ENCODE peak calls at places on chromosomes 7 and 10, in four cellular contexts. One of them, this sample, is unnamed.

GRCh38 chr7:135877799-135878198 is 99.4 kb downstream of the MTPN start:
- DNase-seq in brain microvascular endothelial cell: peak; percentile 46
- DNase-seq in lower lobe of right lung: no peak
- DNase-seq in PC-9: peak; percentile 84
- DNase-seq in this sample: no peak

GRCh38 chr7:91569702-91570457 is 305.6 kb downstream of the FZD1 start:
- DNase-seq in brain microvascular endothelial cell: no peak
- DNase-seq in lower lobe of right lung: no peak
- DNase-seq in PC-9: no peak
- DNase-seq in this sample: no peak

GRCh38 chr7:106542550-106543220 is 118.3 kb downstream of the CCDC71L start:
- DNase-seq in brain microvascular endothelial cell: peak; percentile 85
- DNase-seq in lower lobe of right lung: no peak
- DNase-seq in PC-9: peak; percentile 70
- DNase-seq in this sample: peak; percentile 42

GRCh38 chr7:47191316-47191715 is 390.6 kb downstream of the TNS3 start:
- DNase-seq in brain microvascular endothelial cell: no peak
- DNase-seq in lower lobe of right lung: no peak
- DNase-seq in PC-9: no peak
- DNase-seq in this sample: no peak

GRCh38 chr10:84522612-84523462 is 194.4 kb downstream of the CCSER2 start:
- DNase-seq in brain microvascular endothelial cell: no peak
- DNase-seq in lower lobe of right lung: no peak
- DNase-seq in PC-9: no peak
- DNase-seq in this sample: no peak

GRCh38 chr10:4043897-4044296 is 258.9 kb upstream of the KLF6 start:
- DNase-seq in brain microvascular endothelial cell: no peak
- DNase-seq in lower lobe of right lung: no peak
- DNase-seq in PC-9: no peak
- DNase-seq in this sample: no peak

GRCh38 chr10:5456563-5456962 is 42.8 kb downstream of the CALML5 start:
- DNase-seq in brain microvascular endothelial cell: no peak
- DNase-seq in lower lobe of right lung: no peak
- DNase-seq in PC-9: no peak
- DNase-seq in this sample: no peak

GRCh38 chr7:26340476-26341018 is 48.9 kb downstream of the SNX10 start:
- DNase-seq in brain microvascular endothelial cell: no peak
- DNase-seq in lower lobe of right lung: no peak
- DNase-seq in PC-9: no peak
- DNase-seq in this sample: no peak

GRCh38 chr7:149771696-149772235 is 1.6 kb downstream of the ZNF467 start:
- DNase-seq in brain microvascular endothelial cell: peak; percentile 43
- DNase-seq in lower lobe of right lung: peak; percentile 93
- DNase-seq in PC-9: peak; percentile 96
- DNase-seq in this sample: peak; percentile 39

GRCh38 chr7:66500087-66500486 is 128.6 kb upstream of the KCTD7 start:
- DNase-seq in brain microvascular endothelial cell: no peak
- DNase-seq in lower lobe of right lung: no peak
- DNase-seq in PC-9: no peak
- DNase-seq in this sample: peak; percentile 97

GRCh38 chr7:112571852-112572607 is 91.2 kb downstream of the LSMEM1 start:
- DNase-seq in brain microvascular endothelial cell: no peak
- DNase-seq in lower lobe of right lung: no peak
- DNase-seq in PC-9: no peak
- DNase-seq in this sample: no peak
- TF ChIP-seq CTCF in brain microvascular endothelial cell: peak; percentile 26
- TF ChIP-seq CTCF in lower lobe of right lung: no peak
- TF ChIP-seq CTCF in PC-9: no peak
- TF ChIP-seq CTCF in this sample: peak; percentile 30

GRCh38 chr10:14534152-14534551 is 203.4 kb upstream of the FRMD4A start:
- DNase-seq in brain microvascular endothelial cell: no peak
- DNase-seq in lower lobe of right lung: no peak
- DNase-seq in PC-9: no peak
- DNase-seq in this sample: no peak
- H3K36me3 ChIP-seq in brain microvascular endothelial cell: peaks cover 3% of the 10 kb centered on the region
- H3K36me3 ChIP-seq in lower lobe of right lung: peaks cover 14% of the 10 kb centered on the region
- H3K36me3 ChIP-seq in PC-9: peaks cover 30% of the 10 kb centered on the region
- H3K36me3 ChIP-seq in this sample: no peaks in the 10 kb centered on the region

GRCh38 chr7:157404845-157405481 is 68.2 kb downstream of the DNAJB6 start:
- DNase-seq in brain microvascular endothelial cell: peak; percentile 89
- DNase-seq in lower lobe of right lung: no peak
- DNase-seq in PC-9: peak; percentile 82
- DNase-seq in this sample: peak; percentile 24

GRCh38 chr7:157406971-157407370 is 70.2 kb downstream of the DNAJB6 start:
- DNase-seq in brain microvascular endothelial cell: no peak
- DNase-seq in lower lobe of right lung: no peak
- DNase-seq in PC-9: no peak
- DNase-seq in this sample: no peak

GRCh38 chr7:157405501-157405900 is 68.7 kb downstream of the DNAJB6 start:
- DNase-seq in brain microvascular endothelial cell: no peak
- DNase-seq in lower lobe of right lung: no peak
- DNase-seq in PC-9: no peak
- DNase-seq in this sample: no peak

GRCh38 chr7:157407512-157408257 is 70.9 kb downstream of the DNAJB6 start:
- DNase-seq in brain microvascular endothelial cell: no peak
- DNase-seq in lower lobe of right lung: no peak
- DNase-seq in PC-9: no peak
- DNase-seq in this sample: no peak

DNA sequence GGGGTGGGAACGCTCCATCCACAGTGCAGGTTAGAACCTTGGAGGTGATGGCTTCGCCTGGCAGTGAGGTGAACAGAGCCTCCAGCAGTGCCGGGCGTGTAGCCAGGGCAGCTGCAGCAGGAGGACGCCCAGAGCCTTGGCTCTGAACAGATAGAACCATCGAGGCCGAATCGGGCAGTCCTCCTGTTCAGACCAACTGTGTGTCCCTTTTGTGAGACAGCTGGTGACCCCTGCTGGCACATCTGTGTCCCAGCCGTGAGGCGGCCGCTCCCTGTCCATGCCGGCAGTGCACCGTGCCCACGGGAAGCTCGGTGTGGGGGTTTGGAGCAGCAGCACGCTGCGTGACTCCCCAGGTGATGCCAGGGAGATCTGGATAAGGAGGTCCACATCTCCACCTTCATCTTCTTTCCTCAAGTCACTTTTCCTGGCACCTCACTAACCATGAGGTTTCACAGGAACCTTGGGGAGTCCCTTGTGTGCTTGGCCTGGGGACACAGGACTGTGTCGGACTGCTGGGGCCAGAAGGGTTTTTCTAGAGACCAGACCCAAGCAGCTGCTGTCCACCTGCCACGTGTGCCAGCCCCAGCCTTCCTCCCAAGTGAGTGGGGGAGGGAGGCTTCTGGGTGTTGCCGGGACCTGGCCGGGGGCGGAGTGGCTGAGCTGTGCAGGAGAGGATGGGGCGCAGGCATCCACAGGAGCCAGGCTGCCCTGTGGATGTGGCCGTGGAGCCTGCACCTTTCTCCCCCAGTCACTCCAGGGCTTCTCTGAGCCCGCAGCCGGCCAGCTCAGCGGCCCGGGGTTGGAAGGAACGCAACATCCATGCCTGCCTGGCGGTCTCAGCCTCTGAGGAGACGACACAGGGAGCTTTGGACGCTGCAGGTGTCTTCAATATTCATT is 69.4 kb downstream of the DNAJB6 start:
- DNase-seq in brain microvascular endothelial cell: no peak
- DNase-seq in lower lobe of right lung: no peak
- DNase-seq in PC-9: no peak
- DNase-seq in this sample: no peak
- TF ChIP-seq CTCF in brain microvascular endothelial cell: peak; percentile 32
- TF ChIP-seq CTCF in lower lobe of right lung: no peak
- TF ChIP-seq CTCF in PC-9: no peak
- TF ChIP-seq CTCF in this sample: no peak

GRCh38 chr10:121607310-121608055 is 9.2 kb upstream of the FGFR2 start:
- DNase-seq in brain microvascular endothelial cell: no peak
- DNase-seq in lower lobe of right lung: no peak
- DNase-seq in PC-9: no peak
- DNase-seq in this sample: no peak

GRCh38 chr10:121610798-121611325 is 12.6 kb upstream of the FGFR2 start:
- DNase-seq in brain microvascular endothelial cell: no peak
- DNase-seq in lower lobe of right lung: no peak
- DNase-seq in PC-9: no peak
- DNase-seq in this sample: no peak

GRCh38 chr10:121609426-121610380 is 11.5 kb upstream of the FGFR2 start:
- DNase-seq in brain microvascular endothelial cell: no peak
- DNase-seq in lower lobe of right lung: no peak
- DNase-seq in PC-9: no peak
- DNase-seq in this sample: no peak

GRCh38 chr10:121611431-121612159 is 13.4 kb upstream of the FGFR2 start:
- DNase-seq in brain microvascular endothelial cell: no peak
- DNase-seq in lower lobe of right lung: no peak
- DNase-seq in PC-9: no peak
- DNase-seq in this sample: no peak

DNA sequence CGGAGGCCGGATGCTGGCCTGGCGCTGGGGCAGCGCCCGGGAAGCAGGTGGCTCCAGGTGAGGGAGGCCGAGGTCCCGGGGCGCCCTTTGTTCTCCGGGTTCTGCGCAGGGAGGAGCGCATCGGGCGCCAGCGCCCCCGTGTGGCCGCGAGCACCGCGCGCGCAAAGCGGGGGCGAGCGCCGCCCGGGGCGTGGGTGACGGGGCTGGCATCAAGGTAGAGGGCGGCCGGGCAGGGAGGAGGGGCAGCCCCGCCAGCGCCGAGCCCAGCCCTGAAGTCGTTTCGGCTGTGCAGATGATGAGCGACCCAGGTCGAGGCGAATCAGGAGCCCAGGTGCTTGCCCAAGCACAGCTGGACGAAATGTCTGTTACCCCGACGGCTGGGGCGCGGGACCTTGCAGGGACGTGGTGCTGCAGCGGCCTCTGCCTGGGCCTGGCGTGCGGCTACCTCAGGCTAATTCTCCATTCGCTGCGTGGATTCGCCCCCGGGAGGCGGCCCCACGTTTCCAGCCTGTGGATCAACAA is 10.5 kb upstream of the FGFR2 start:
- DNase-seq in brain microvascular endothelial cell: no peak
- DNase-seq in lower lobe of right lung: peak; percentile 66
- DNase-seq in PC-9: peak; percentile 27
- DNase-seq in this sample: no peak
- H3K36me3 ChIP-seq in brain microvascular endothelial cell: no peaks in the 10 kb centered on the region
- H3K36me3 ChIP-seq in lower lobe of right lung: no peaks in the 10 kb centered on the region
- H3K36me3 ChIP-seq in PC-9: no peaks in the 10 kb centered on the region
- H3K36me3 ChIP-seq in this sample: no peaks in the 10 kb centered on the region

GRCh38 chr7:88344956-88345832 is 38.5 kb upstream of the STEAP4 start:
- DNase-seq in brain microvascular endothelial cell: peak; percentile 28
- DNase-seq in lower lobe of right lung: peak; percentile 74
- DNase-seq in PC-9: no peak
- DNase-seq in this sample: no peak
- TF ChIP-seq CTCF in brain microvascular endothelial cell: peak; percentile 83
- TF ChIP-seq CTCF in lower lobe of right lung: peak; percentile 50
- TF ChIP-seq CTCF in PC-9: no peak
- TF ChIP-seq CTCF in this sample: peak; percentile 84

GRCh38 chr10:125797999-125798662 is 22.5 kb upstream of the MMP21 start:
- DNase-seq in brain microvascular endothelial cell: no peak
- DNase-seq in lower lobe of right lung: no peak
- DNase-seq in PC-9: no peak
- DNase-seq in this sample: no peak

GRCh38 chr10:125797424-125797823 is 21.8 kb upstream of the MMP21 start:
- DNase-seq in brain microvascular endothelial cell: no peak
- DNase-seq in lower lobe of right lung: no peak
- DNase-seq in PC-9: no peak
- DNase-seq in this sample: no peak

GRCh38 chr10:125799446-125799845 is 23.6 kb downstream of the UROS start:
- DNase-seq in brain microvascular endothelial cell: no peak
- DNase-seq in lower lobe of right lung: no peak
- DNase-seq in PC-9: no peak
- DNase-seq in this sample: no peak

GRCh38 chr10:125802739-125803138 is 20.3 kb downstream of the UROS start:
- DNase-seq in brain microvascular endothelial cell: no peak
- DNase-seq in lower lobe of right lung: no peak
- DNase-seq in PC-9: no peak
- DNase-seq in this sample: no peak

GRCh38 chr10:125802131-125802530 is 20.9 kb downstream of the UROS start:
- DNase-seq in brain microvascular endothelial cell: no peak
- DNase-seq in lower lobe of right lung: no peak
- DNase-seq in PC-9: no peak
- DNase-seq in this sample: no peak
- H3K36me3 ChIP-seq in brain microvascular endothelial cell: peaks cover 13% of the 10 kb centered on the region
- H3K36me3 ChIP-seq in lower lobe of right lung: peaks cover 74% of the 10 kb centered on the region
- H3K36me3 ChIP-seq in PC-9: no peaks in the 10 kb centered on the region
- H3K36me3 ChIP-seq in this sample: peaks cover 2% of the 10 kb centered on the region

DNA sequence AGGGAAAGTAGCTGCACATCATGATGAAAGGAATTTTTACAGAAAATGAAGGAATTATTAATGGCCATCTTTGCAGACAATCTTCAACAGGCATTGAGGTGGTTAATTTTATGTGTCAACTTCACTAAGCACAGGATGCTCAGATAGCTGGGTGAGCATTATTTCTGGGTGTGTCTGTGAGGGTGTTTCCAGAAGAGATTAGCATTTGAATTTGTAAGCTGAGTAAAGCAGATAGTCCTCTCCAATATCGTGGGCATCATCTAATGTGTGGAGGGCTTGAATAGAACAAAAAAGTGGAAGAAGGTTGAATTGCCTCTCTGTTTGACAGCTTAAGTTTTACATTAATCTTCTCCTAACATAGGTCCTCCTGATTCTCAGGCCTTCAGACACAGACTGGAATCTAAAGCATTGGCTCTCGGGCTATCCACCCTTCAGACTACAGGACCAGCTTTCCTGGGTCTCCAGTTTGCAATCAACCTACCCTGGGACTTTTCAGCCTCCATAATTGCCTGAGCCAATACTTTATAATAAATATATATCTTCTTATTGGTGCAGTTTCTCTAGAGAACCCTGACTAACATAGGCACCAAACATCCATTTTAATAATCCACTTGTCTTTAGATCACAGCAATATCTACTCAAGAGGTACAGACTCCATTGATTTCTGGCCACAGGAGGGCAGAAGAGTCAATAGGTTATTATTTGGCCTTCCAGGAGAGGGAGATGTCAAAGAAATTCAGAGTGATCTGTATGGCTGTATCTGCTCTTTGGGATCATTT is 10.5 kb upstream of the CRPPA start:
- DNase-seq in brain microvascular endothelial cell: no peak
- DNase-seq in lower lobe of right lung: no peak
- DNase-seq in PC-9: no peak
- DNase-seq in this sample: no peak
- TF ChIP-seq CTCF in brain microvascular endothelial cell: peak; percentile 38
- TF ChIP-seq CTCF in lower lobe of right lung: peak; percentile 37
- TF ChIP-seq CTCF in PC-9: peak; percentile 77
- TF ChIP-seq CTCF in this sample: peak; percentile 77

GRCh38 chr7:76351372-76351771 is 7.4 kb downstream of the YWHAG start:
- DNase-seq in brain microvascular endothelial cell: no peak
- DNase-seq in lower lobe of right lung: no peak
- DNase-seq in PC-9: no peak
- DNase-seq in this sample: no peak
- H3K36me3 ChIP-seq in brain microvascular endothelial cell: peaks cover 44% of the 10 kb centered on the region
- H3K36me3 ChIP-seq in lower lobe of right lung: peaks cover 32% of the 10 kb centered on the region
- H3K36me3 ChIP-seq in PC-9: peaks cover 54% of the 10 kb centered on the region
- H3K36me3 ChIP-seq in this sample: peaks cover 9% of the 10 kb centered on the region

This sample was measured in Panc1.